ENCODE peak calls at places on chromosome 2, in ten cellular contexts. One of them, this sample, is unnamed.
A peak's percentile ranks its signal among the peaks of the same experiment; 100 is the strongest.

GRCh38 chr2:214075446-214075845 is 335.4 kb upstream of the VWC2L start:
- DNase-seq in left cardiac atrium: no peak
- DNase-seq in adrenal gland: no peak
- DNase-seq in cerebellum: no peak
- DNase-seq in EL: no peak
- DNase-seq in LHCN-M2: no peak
- DNase-seq in NCI-H774: no peak
- DNase-seq in ecto neural progenitor cell: no peak
- DNase-seq in endothelial cell: no peak
- DNase-seq in naive thymus-derived CD8-positive, alpha-beta T cell: no peak
- DNase-seq in this sample: no peak

GRCh38 chr2:20235655-20236302 is 10.8 kb upstream of the SDC1 start:
- DNase-seq in ecto neural progenitor cell: no peak
- DNase-seq in NCI-H774: no peak
- DNase-seq in EL: no peak
- DNase-seq in adrenal gland: no peak
- DNase-seq in left cardiac atrium: no peak
- DNase-seq in LHCN-M2: no peak
- DNase-seq in cerebellum: no peak
- DNase-seq in endothelial cell: no peak
- DNase-seq in naive thymus-derived CD8-positive, alpha-beta T cell: no peak
- DNase-seq in this sample: no peak

GRCh38 chr2:223012291-223012690 is 39.7 kb upstream of the KCNE4 start:
- DNase-seq in ecto neural progenitor cell: no peak
- DNase-seq in left cardiac atrium: no peak
- DNase-seq in adrenal gland: no peak
- DNase-seq in endothelial cell: no peak
- DNase-seq in LHCN-M2: no peak
- DNase-seq in NCI-H774: no peak
- DNase-seq in cerebellum: no peak
- DNase-seq in EL: no peak
- DNase-seq in naive thymus-derived CD8-positive, alpha-beta T cell: no peak
- DNase-seq in this sample: no peak

GRCh38 chr2:2748399-2749205 is 417.5 kb upstream of the MYT1L start:
- DNase-seq in EL: no peak
- DNase-seq in cerebellum: no peak
- DNase-seq in adrenal gland: no peak
- DNase-seq in ecto neural progenitor cell: no peak
- DNase-seq in NCI-H774: no peak
- DNase-seq in naive thymus-derived CD8-positive, alpha-beta T cell: no peak
- DNase-seq in left cardiac atrium: no peak
- DNase-seq in endothelial cell: no peak
- DNase-seq in LHCN-M2: no peak
- DNase-seq in this sample: no peak

GRCh38 chr2:216546646-216547403 is 48.2 kb downstream of the RPL37A start:
- DNase-seq in adrenal gland: peak; percentile 46
- DNase-seq in LHCN-M2: peak; percentile 45
- DNase-seq in left cardiac atrium: no peak
- DNase-seq in NCI-H774: no peak
- DNase-seq in cerebellum: no peak
- DNase-seq in naive thymus-derived CD8-positive, alpha-beta T cell: no peak
- DNase-seq in EL: peak; percentile 47
- DNase-seq in endothelial cell: no peak
- DNase-seq in ecto neural progenitor cell: no peak
- DNase-seq in this sample: no peak

GRCh38 chr2:40034198-40034597 is 255.1 kb upstream of the THUMPD2 start:
- DNase-seq in EL: peak; percentile 74
- DNase-seq in cerebellum: no peak
- DNase-seq in NCI-H774: no peak
- DNase-seq in left cardiac atrium: no peak
- DNase-seq in endothelial cell: no peak
- DNase-seq in LHCN-M2: peak; percentile 100
- DNase-seq in naive thymus-derived CD8-positive, alpha-beta T cell: no peak
- DNase-seq in ecto neural progenitor cell: no peak
- DNase-seq in adrenal gland: no peak
- DNase-seq in this sample: peak; percentile 70

GRCh38 chr2:7508220-7508943 is 591.2 kb downstream of the RNF144A start:
- DNase-seq in adrenal gland: no peak
- DNase-seq in NCI-H774: no peak
- DNase-seq in ecto neural progenitor cell: no peak
- DNase-seq in EL: no peak
- DNase-seq in endothelial cell: no peak
- DNase-seq in cerebellum: no peak
- DNase-seq in LHCN-M2: no peak
- DNase-seq in left cardiac atrium: no peak
- DNase-seq in naive thymus-derived CD8-positive, alpha-beta T cell: no peak
- DNase-seq in this sample: no peak

GRCh38 chr2:120596990-120597594 is 138.6 kb upstream of the GLI2 start:
- DNase-seq in LHCN-M2: peak; percentile 83
- DNase-seq in cerebellum: no peak
- DNase-seq in endothelial cell: no peak
- DNase-seq in naive thymus-derived CD8-positive, alpha-beta T cell: no peak
- DNase-seq in ecto neural progenitor cell: no peak
- DNase-seq in left cardiac atrium: peak; percentile 49
- DNase-seq in EL: peak; percentile 47
- DNase-seq in NCI-H774: no peak
- DNase-seq in adrenal gland: peak; percentile 33
- DNase-seq in this sample: peak; percentile 24

GRCh38 chr2:165594935-165595255 is 125.4 kb downstream of the CSRNP3 start:
- DNase-seq in left cardiac atrium: no peak
- DNase-seq in endothelial cell: no peak
- DNase-seq in EL: no peak
- DNase-seq in naive thymus-derived CD8-positive, alpha-beta T cell: peak; percentile 11
- DNase-seq in ecto neural progenitor cell: no peak
- DNase-seq in cerebellum: no peak
- DNase-seq in LHCN-M2: no peak
- DNase-seq in NCI-H774: no peak
- DNase-seq in adrenal gland: no peak
- DNase-seq in this sample: no peak